ENCODE peak calls at places on chromosomes 1 and 21, in seven cellular contexts. Z is activated gamma-delta T cell treated with Interleukin-2 at 50 U/mL for 16 hours, D is iPS DF 19.7, O is germinal center, A is T1000, M is foreskin keratinocyte, W is mammary epithelial cell. S is an unnamed sample.

GRCh38 chr1:224617410-224618361 is 1.6 kb downstream of the CNIH3 start:
- DNase-seq in Z (no peak), D (no peak), O (no peak), A (no peak), M (no peak), W (no peak), S (no peak)

GRCh38 chr21:25350056-25350455 is 257.2 kb downstream of the MRPL39 start:
- DNase-seq in Z (no peak), D (no peak), O (peak), A (peak), M (no peak), W (no peak), S (no peak)

GRCh38 chr1:183276386-183276785 is 90.3 kb downstream of the LAMC2 start:
- DNase-seq in Z (no peak), D (no peak), O (no peak), A (peak), M (no peak), W (no peak), S (no peak)

GRCh38 chr1:248815407-248816034 is 10.2 kb downstream of the SH3BP5L start:
- DNase-seq in Z (no peak), D (no peak), O (no peak), A (no peak), M (no peak), W (no peak), S (no peak)

GRCh38 chr1:219443763-219444162 is 169.1 kb downstream of the ZC3H11B start:
- DNase-seq in Z (no peak), D (no peak), O (no peak), A (no peak), M (no peak), W (no peak), S (no peak)

GRCh38 chr1:174815036-174815435 is 184.7 kb upstream of the CACYBP start:
- DNase-seq in Z (no peak), D (no peak), O (no peak), A (no peak), M (peak), W (peak), S (no peak)

GRCh38 chr1:24126023-24126671 is 14.2 kb upstream of the MYOM3 start:
- DNase-seq in Z (no peak), D (no peak), O (no peak), A (no peak), M (no peak), W (no peak), S (no peak)

GRCh38 chr1:18299441-18300338 is 181.0 kb upstream of the KLHDC7A start:
- DNase-seq in Z (no peak), D (no peak), O (peak), A (no peak), M (no peak), W (no peak), S (peak)

GRCh38 chr1:213651077-213651476 is 336.7 kb upstream of the PROX1 start:
- DNase-seq in Z (no peak), D (no peak), O (no peak), A (no peak), M (no peak), W (no peak), S (no peak)

S was measured in GM13976.